ENCODE peak calls at places on chromosomes 4 and X, in seven cellular contexts. One of them, this sample, is unnamed.

GRCh38 chr4:162201673-162202072 is 37.9 kb upstream of the FSTL5 start:
- DNase-seq in Daoy: peak
- DNase-seq in activated T-cell treated with anti-CD3 and anti-CD28 coated beads, Interleukin-2, amount 50 U/mL, for 48 hours: no peak
- DNase-seq in activated B cell treated with CpG ODN at 0.5 μM for 24 hours: no peak
- DNase-seq in cardiac muscle cell: no peak
- DNase-seq in lower leg skin: no peak
- DNase-seq in GM13976: no peak
- DNase-seq in this sample: no peak

GRCh38 chrX:12441376-12442128 is 303.3 kb downstream of the FRMPD4 start:
- DNase-seq in cardiac muscle cell: peak
- DNase-seq in GM13976: no peak
- DNase-seq in activated B cell treated with CpG ODN at 0.5 μM for 24 hours: no peak
- DNase-seq in activated T-cell treated with anti-CD3 and anti-CD28 coated beads, Interleukin-2, amount 50 U/mL, for 48 hours: no peak
- DNase-seq in Daoy: peak
- DNase-seq in lower leg skin: no peak
- DNase-seq in this sample: no peak

GRCh38 chrX:63350551-63350950 is 581 bp downstream of the SPIN4 start:
- DNase-seq in activated B cell treated with CpG ODN at 0.5 μM for 24 hours: peak
- DNase-seq in lower leg skin: peak
- DNase-seq in activated T-cell treated with anti-CD3 and anti-CD28 coated beads, Interleukin-2, amount 50 U/mL, for 48 hours: peak
- DNase-seq in Daoy: peak
- DNase-seq in cardiac muscle cell: peak
- DNase-seq in GM13976: peak
- DNase-seq in this sample: peak

GRCh38 chrX:15511563-15511962 is 11.0 kb downstream of the BMX start:
- DNase-seq in Daoy: no peak
- DNase-seq in cardiac muscle cell: no peak
- DNase-seq in activated T-cell treated with anti-CD3 and anti-CD28 coated beads, Interleukin-2, amount 50 U/mL, for 48 hours: no peak
- DNase-seq in lower leg skin: no peak
- DNase-seq in activated B cell treated with CpG ODN at 0.5 μM for 24 hours: no peak
- DNase-seq in GM13976: no peak
- DNase-seq in this sample: no peak

GRCh38 chr4:8893624-8894423 is 22.2 kb upstream of the HMX1 start:
- DNase-seq in activated T-cell treated with anti-CD3 and anti-CD28 coated beads, Interleukin-2, amount 50 U/mL, for 48 hours: no peak
- DNase-seq in GM13976: no peak
- DNase-seq in activated B cell treated with CpG ODN at 0.5 μM for 24 hours: no peak
- DNase-seq in Daoy: no peak
- DNase-seq in lower leg skin: no peak
- DNase-seq in cardiac muscle cell: no peak
- DNase-seq in this sample: no peak

GRCh38 chrX:21479695-21480280 is 105.6 kb downstream of the CNKSR2 start:
- DNase-seq in activated B cell treated with CpG ODN at 0.5 μM for 24 hours: peak
- DNase-seq in GM13976: peak
- DNase-seq in activated T-cell treated with anti-CD3 and anti-CD28 coated beads, Interleukin-2, amount 50 U/mL, for 48 hours: no peak
- DNase-seq in cardiac muscle cell: peak
- DNase-seq in lower leg skin: no peak
- DNase-seq in Daoy: peak
- DNase-seq in this sample: peak

GRCh38 chrX:22690116-22690515 is 309.6 kb upstream of the DDX53 start:
- DNase-seq in activated T-cell treated with anti-CD3 and anti-CD28 coated beads, Interleukin-2, amount 50 U/mL, for 48 hours: no peak
- DNase-seq in GM13976: no peak
- DNase-seq in activated B cell treated with CpG ODN at 0.5 μM for 24 hours: no peak
- DNase-seq in cardiac muscle cell: peak
- DNase-seq in lower leg skin: no peak
- DNase-seq in Daoy: no peak
- DNase-seq in this sample: no peak

GRCh38 chrX:69424910-69425309 is 79.2 kb upstream of the NALF2 start:
- DNase-seq in GM13976: no peak
- DNase-seq in activated T-cell treated with anti-CD3 and anti-CD28 coated beads, Interleukin-2, amount 50 U/mL, for 48 hours: no peak
- DNase-seq in lower leg skin: no peak
- DNase-seq in cardiac muscle cell: no peak
- DNase-seq in activated B cell treated with CpG ODN at 0.5 μM for 24 hours: no peak
- DNase-seq in Daoy: no peak
- DNase-seq in this sample: no peak

GRCh38 chr4:41359069-41359769 is 102.5 kb downstream of the UCHL1 start:
- DNase-seq in GM13976: no peak
- DNase-seq in cardiac muscle cell: no peak
- DNase-seq in lower leg skin: no peak
- DNase-seq in Daoy: peak
- DNase-seq in activated T-cell treated with anti-CD3 and anti-CD28 coated beads, Interleukin-2, amount 50 U/mL, for 48 hours: no peak
- DNase-seq in activated B cell treated with CpG ODN at 0.5 μM for 24 hours: no peak
- DNase-seq in this sample: peak

GRCh38 chrX:123728001-123728400 is 4.9 kb downstream of the THOC2 start:
- DNase-seq in activated T-cell treated with anti-CD3 and anti-CD28 coated beads, Interleukin-2, amount 50 U/mL, for 48 hours: no peak
- DNase-seq in GM13976: no peak
- DNase-seq in activated B cell treated with CpG ODN at 0.5 μM for 24 hours: no peak
- DNase-seq in lower leg skin: no peak
- DNase-seq in Daoy: no peak
- DNase-seq in cardiac muscle cell: no peak
- DNase-seq in this sample: no peak

GRCh38 chrX:153494541-153495361 is at the start of gene BGN:
- DNase-seq in Daoy: peak
- DNase-seq in GM13976: no peak
- DNase-seq in activated T-cell treated with anti-CD3 and anti-CD28 coated beads, Interleukin-2, amount 50 U/mL, for 48 hours: no peak
- DNase-seq in lower leg skin: no peak
- DNase-seq in cardiac muscle cell: peak
- DNase-seq in activated B cell treated with CpG ODN at 0.5 μM for 24 hours: no peak
- DNase-seq in this sample: no peak

GRCh38 chrX:53357799-53358530 is 64.5 kb downstream of the SMC1A start:
- DNase-seq in Daoy: no peak
- DNase-seq in activated T-cell treated with anti-CD3 and anti-CD28 coated beads, Interleukin-2, amount 50 U/mL, for 48 hours: no peak
- DNase-seq in lower leg skin: no peak
- DNase-seq in cardiac muscle cell: peak
- DNase-seq in GM13976: no peak
- DNase-seq in activated B cell treated with CpG ODN at 0.5 μM for 24 hours: no peak
- DNase-seq in this sample: no peak

GRCh38 chr4:78645853-78646757 is 94.5 kb downstream of the ANXA3 start:
- DNase-seq in activated T-cell treated with anti-CD3 and anti-CD28 coated beads, Interleukin-2, amount 50 U/mL, for 48 hours: no peak
- DNase-seq in cardiac muscle cell: peak
- DNase-seq in lower leg skin: peak
- DNase-seq in GM13976: no peak
- DNase-seq in Daoy: peak
- DNase-seq in activated B cell treated with CpG ODN at 0.5 μM for 24 hours: no peak
- DNase-seq in this sample: peak

GRCh38 chr4:101169044-101170014 is 178.0 kb downstream of the PPP3CA start:
- DNase-seq in lower leg skin: peak
- DNase-seq in cardiac muscle cell: peak
- DNase-seq in activated T-cell treated with anti-CD3 and anti-CD28 coated beads, Interleukin-2, amount 50 U/mL, for 48 hours: peak
- DNase-seq in activated B cell treated with CpG ODN at 0.5 μM for 24 hours: no peak
- DNase-seq in GM13976: peak
- DNase-seq in Daoy: peak
- DNase-seq in this sample: peak

GRCh38 chr4:2402053-2402452 is 16.4 kb downstream of the ZFYVE28 start:
- DNase-seq in activated T-cell treated with anti-CD3 and anti-CD28 coated beads, Interleukin-2, amount 50 U/mL, for 48 hours: no peak
- DNase-seq in lower leg skin: peak
- DNase-seq in Daoy: peak
- DNase-seq in cardiac muscle cell: peak
- DNase-seq in GM13976: no peak
- DNase-seq in activated B cell treated with CpG ODN at 0.5 μM for 24 hours: no peak
- DNase-seq in this sample: no peak

GRCh38 chr4:152236519-152237056 is 299.3 kb downstream of the FBXW7 start:
- DNase-seq in cardiac muscle cell: no peak
- DNase-seq in activated T-cell treated with anti-CD3 and anti-CD28 coated beads, Interleukin-2, amount 50 U/mL, for 48 hours: no peak
- DNase-seq in GM13976: no peak
- DNase-seq in lower leg skin: no peak
- DNase-seq in Daoy: no peak
- DNase-seq in activated B cell treated with CpG ODN at 0.5 μM for 24 hours: no peak
- DNase-seq in this sample: no peak

GRCh38 chrX:105098812-105099211 is 121.7 kb downstream of the TEX13A start:
- DNase-seq in activated B cell treated with CpG ODN at 0.5 μM for 24 hours: no peak
- DNase-seq in cardiac muscle cell: no peak
- DNase-seq in Daoy: no peak
- DNase-seq in lower leg skin: no peak
- DNase-seq in GM13976: no peak
- DNase-seq in activated T-cell treated with anti-CD3 and anti-CD28 coated beads, Interleukin-2, amount 50 U/mL, for 48 hours: no peak
- DNase-seq in this sample: no peak

GRCh38 chrX:12488781-12489180 is 302.4 kb upstream of the PRPS2 start:
- DNase-seq in lower leg skin: no peak
- DNase-seq in activated T-cell treated with anti-CD3 and anti-CD28 coated beads, Interleukin-2, amount 50 U/mL, for 48 hours: no peak
- DNase-seq in GM13976: no peak
- DNase-seq in activated B cell treated with CpG ODN at 0.5 μM for 24 hours: no peak
- DNase-seq in Daoy: no peak
- DNase-seq in cardiac muscle cell: peak
- DNase-seq in this sample: no peak

GRCh38 chr4:79528241-79528706 is 120.2 kb upstream of the GK2 start:
- DNase-seq in activated T-cell treated with anti-CD3 and anti-CD28 coated beads, Interleukin-2, amount 50 U/mL, for 48 hours: peak
- DNase-seq in GM13976: no peak
- DNase-seq in lower leg skin: no peak
- DNase-seq in cardiac muscle cell: no peak
- DNase-seq in activated B cell treated with CpG ODN at 0.5 μM for 24 hours: no peak
- DNase-seq in Daoy: peak
- DNase-seq in this sample: peak

GRCh38 chr4:65416875-65417274 is 253.4 kb downstream of the EPHA5 start:
- DNase-seq in cardiac muscle cell: peak
- DNase-seq in Daoy: peak
- DNase-seq in lower leg skin: no peak
- DNase-seq in activated T-cell treated with anti-CD3 and anti-CD28 coated beads, Interleukin-2, amount 50 U/mL, for 48 hours: no peak
- DNase-seq in activated B cell treated with CpG ODN at 0.5 μM for 24 hours: no peak
- DNase-seq in GM13976: no peak
- DNase-seq in this sample: no peak

GRCh38 chrX:65644621-65645287 is 22.7 kb upstream of the MSN start:
- DNase-seq in lower leg skin: peak
- DNase-seq in activated B cell treated with CpG ODN at 0.5 μM for 24 hours: no peak
- DNase-seq in cardiac muscle cell: peak
- DNase-seq in activated T-cell treated with anti-CD3 and anti-CD28 coated beads, Interleukin-2, amount 50 U/mL, for 48 hours: no peak
- DNase-seq in Daoy: peak
- DNase-seq in GM13976: no peak
- DNase-seq in this sample: peak

GRCh38 chrX:71871367-71871766 is 39.3 kb upstream of the NHSL2 start:
- DNase-seq in activated B cell treated with CpG ODN at 0.5 μM for 24 hours: no peak
- DNase-seq in GM13976: peak
- DNase-seq in cardiac muscle cell: peak
- DNase-seq in Daoy: peak
- DNase-seq in lower leg skin: no peak
- DNase-seq in activated T-cell treated with anti-CD3 and anti-CD28 coated beads, Interleukin-2, amount 50 U/mL, for 48 hours: peak
- DNase-seq in this sample: no peak

GRCh38 chr4:146342600-146343192 is 128.4 kb downstream of the REELD1 start:
- DNase-seq in GM13976: no peak
- DNase-seq in lower leg skin: no peak
- DNase-seq in activated T-cell treated with anti-CD3 and anti-CD28 coated beads, Interleukin-2, amount 50 U/mL, for 48 hours: no peak
- DNase-seq in cardiac muscle cell: peak
- DNase-seq in Daoy: peak
- DNase-seq in activated B cell treated with CpG ODN at 0.5 μM for 24 hours: no peak
- DNase-seq in this sample: no peak

GRCh38 chr4:152784490-152785195 is 4.9 kb downstream of the ARFIP1 start:
- DNase-seq in activated B cell treated with CpG ODN at 0.5 μM for 24 hours: no peak
- DNase-seq in GM13976: no peak
- DNase-seq in activated T-cell treated with anti-CD3 and anti-CD28 coated beads, Interleukin-2, amount 50 U/mL, for 48 hours: no peak
- DNase-seq in lower leg skin: no peak
- DNase-seq in cardiac muscle cell: peak
- DNase-seq in Daoy: peak
- DNase-seq in this sample: peak

GRCh38 chr4:171650543-171650942 is 162.7 kb upstream of the GALNTL6 start:
- DNase-seq in lower leg skin: no peak
- DNase-seq in activated B cell treated with CpG ODN at 0.5 μM for 24 hours: no peak
- DNase-seq in activated T-cell treated with anti-CD3 and anti-CD28 coated beads, Interleukin-2, amount 50 U/mL, for 48 hours: no peak
- DNase-seq in Daoy: no peak
- DNase-seq in cardiac muscle cell: no peak
- DNase-seq in GM13976: peak
- DNase-seq in this sample: no peak

GRCh38 chr4:140944539-140944938 is 188.4 kb upstream of the TBC1D9 start:
- DNase-seq in cardiac muscle cell: peak
- DNase-seq in GM13976: no peak
- DNase-seq in Daoy: peak
- DNase-seq in activated B cell treated with CpG ODN at 0.5 μM for 24 hours: no peak
- DNase-seq in lower leg skin: no peak
- DNase-seq in activated T-cell treated with anti-CD3 and anti-CD28 coated beads, Interleukin-2, amount 50 U/mL, for 48 hours: no peak
- DNase-seq in this sample: no peak

GRCh38 chr4:71202703-71203102 is 136.1 kb upstream of the SLC4A4 start:
- DNase-seq in GM13976: no peak
- DNase-seq in activated T-cell treated with anti-CD3 and anti-CD28 coated beads, Interleukin-2, amount 50 U/mL, for 48 hours: no peak
- DNase-seq in cardiac muscle cell: peak
- DNase-seq in activated B cell treated with CpG ODN at 0.5 μM for 24 hours: no peak
- DNase-seq in lower leg skin: no peak
- DNase-seq in Daoy: no peak
- DNase-seq in this sample: no peak

GRCh38 chrX:10085223-10085622 is 71.6 kb upstream of the CLCN4 start:
- DNase-seq in activated T-cell treated with anti-CD3 and anti-CD28 coated beads, Interleukin-2, amount 50 U/mL, for 48 hours: no peak
- DNase-seq in cardiac muscle cell: no peak
- DNase-seq in GM13976: no peak
- DNase-seq in lower leg skin: no peak
- DNase-seq in Daoy: peak
- DNase-seq in activated B cell treated with CpG ODN at 0.5 μM for 24 hours: no peak
- DNase-seq in this sample: no peak

GRCh38 chrX:141701081-141701480 is 2.5 kb upstream of the SPANXD start:
- DNase-seq in activated B cell treated with CpG ODN at 0.5 μM for 24 hours: no peak
- DNase-seq in activated T-cell treated with anti-CD3 and anti-CD28 coated beads, Interleukin-2, amount 50 U/mL, for 48 hours: no peak
- DNase-seq in GM13976: no peak
- DNase-seq in lower leg skin: no peak
- DNase-seq in cardiac muscle cell: no peak
- DNase-seq in Daoy: peak
- DNase-seq in this sample: no peak

GRCh38 chr4:7381221-7381889 is 53.4 kb downstream of the PSAPL1 start:
- DNase-seq in GM13976: no peak
- DNase-seq in lower leg skin: peak
- DNase-seq in activated B cell treated with CpG ODN at 0.5 μM for 24 hours: no peak
- DNase-seq in Daoy: peak
- DNase-seq in cardiac muscle cell: no peak
- DNase-seq in activated T-cell treated with anti-CD3 and anti-CD28 coated beads, Interleukin-2, amount 50 U/mL, for 48 hours: no peak
- DNase-seq in this sample: no peak

GRCh38 chr4:151291485-151291884 is 14.5 kb downstream of the PRSS48 start:
- DNase-seq in GM13976: no peak
- DNase-seq in Daoy: no peak
- DNase-seq in cardiac muscle cell: no peak
- DNase-seq in lower leg skin: no peak
- DNase-seq in activated T-cell treated with anti-CD3 and anti-CD28 coated beads, Interleukin-2, amount 50 U/mL, for 48 hours: no peak
- DNase-seq in activated B cell treated with CpG ODN at 0.5 μM for 24 hours: no peak
- DNase-seq in this sample: no peak

GRCh38 chr4:165489786-165490185 is 111.0 kb downstream of the CPE start:
- DNase-seq in Daoy: no peak
- DNase-seq in activated B cell treated with CpG ODN at 0.5 μM for 24 hours: no peak
- DNase-seq in GM13976: no peak
- DNase-seq in activated T-cell treated with anti-CD3 and anti-CD28 coated beads, Interleukin-2, amount 50 U/mL, for 48 hours: no peak
- DNase-seq in cardiac muscle cell: peak
- DNase-seq in lower leg skin: no peak
- DNase-seq in this sample: no peak

GRCh38 chr4:6658635-6659075 is 18.2 kb downstream of the MRFAP1 start:
- DNase-seq in cardiac muscle cell: peak
- DNase-seq in Daoy: peak
- DNase-seq in lower leg skin: peak
- DNase-seq in GM13976: no peak
- DNase-seq in activated T-cell treated with anti-CD3 and anti-CD28 coated beads, Interleukin-2, amount 50 U/mL, for 48 hours: peak
- DNase-seq in activated B cell treated with CpG ODN at 0.5 μM for 24 hours: no peak
- DNase-seq in this sample: no peak

GRCh38 chr4:2867758-2868491 is 24.3 kb downstream of the ADD1 start:
- DNase-seq in activated B cell treated with CpG ODN at 0.5 μM for 24 hours: no peak
- DNase-seq in lower leg skin: no peak
- DNase-seq in Daoy: no peak
- DNase-seq in cardiac muscle cell: peak
- DNase-seq in GM13976: no peak
- DNase-seq in activated T-cell treated with anti-CD3 and anti-CD28 coated beads, Interleukin-2, amount 50 U/mL, for 48 hours: no peak
- DNase-seq in this sample: no peak

GRCh38 chr4:102819588-102820365 is 7.6 kb downstream of the UBE2D3 start:
- DNase-seq in Daoy: no peak
- DNase-seq in GM13976: no peak
- DNase-seq in lower leg skin: no peak
- DNase-seq in activated T-cell treated with anti-CD3 and anti-CD28 coated beads, Interleukin-2, amount 50 U/mL, for 48 hours: no peak
- DNase-seq in cardiac muscle cell: no peak
- DNase-seq in activated B cell treated with CpG ODN at 0.5 μM for 24 hours: no peak
- DNase-seq in this sample: no peak

GRCh38 chrX:31099536-31100090 is 27.8 kb upstream of the FTHL17 start:
- DNase-seq in activated B cell treated with CpG ODN at 0.5 μM for 24 hours: no peak
- DNase-seq in GM13976: peak
- DNase-seq in activated T-cell treated with anti-CD3 and anti-CD28 coated beads, Interleukin-2, amount 50 U/mL, for 48 hours: peak
- DNase-seq in cardiac muscle cell: no peak
- DNase-seq in lower leg skin: no peak
- DNase-seq in Daoy: peak
- DNase-seq in this sample: no peak

GRCh38 chr4:71609159-71609558 is 174.7 kb downstream of the GC start:
- DNase-seq in activated B cell treated with CpG ODN at 0.5 μM for 24 hours: no peak
- DNase-seq in lower leg skin: no peak
- DNase-seq in GM13976: no peak
- DNase-seq in cardiac muscle cell: peak
- DNase-seq in Daoy: no peak
- DNase-seq in activated T-cell treated with anti-CD3 and anti-CD28 coated beads, Interleukin-2, amount 50 U/mL, for 48 hours: no peak
- DNase-seq in this sample: no peak

GRCh38 chr4:109313168-109314133 is 11.0 kb upstream of the COL25A1 start:
- DNase-seq in cardiac muscle cell: no peak
- DNase-seq in lower leg skin: no peak
- DNase-seq in activated T-cell treated with anti-CD3 and anti-CD28 coated beads, Interleukin-2, amount 50 U/mL, for 48 hours: no peak
- DNase-seq in GM13976: no peak
- DNase-seq in activated B cell treated with CpG ODN at 0.5 μM for 24 hours: no peak
- DNase-seq in Daoy: no peak
- DNase-seq in this sample: no peak